ENCODE peak calls at places on chromosomes 3 and 15, in five cellular contexts. L is stimulated activated CD8-positive, alpha-beta memory T cell treated with anti-CD3 and anti-CD28 coated beads, Interleukin-15, amount 100 ng/mL, for 48 hours; P is IMR-90; I is hippocampal formation; K is nucleus accumbens. D is an unnamed sample.

GRCh38 chr3:83715307-83715706 is 1243.5 kb upstream of the CADM2 start:
- DNase-seq in L (no peak), P (no peak), I (no peak), K (no peak), D (no peak)

GRCh38 chr15:35522061-35522460 is 23.9 kb downstream of the DPH6 start:
- DNase-seq in L (no peak), P (peak; percentile 55), I (no peak), K (no peak), D (no peak)

GRCh38 chr15:65816441-65816840 is 24.3 kb upstream of the DENND4A start:
- DNase-seq in L (peak; percentile 47), P (no peak), I (no peak), K (no peak), D (no peak)

GRCh38 chr3:156675744-156676466 is 1.5 kb downstream of the TIPARP start:
- DNase-seq in L (no peak), P (peak; percentile 86), I (no peak), K (no peak), D (no peak)

GRCh38 chr3:10882851-10883250 is 66.8 kb downstream of the SLC6A11 start:
- DNase-seq in L (no peak), P (no peak), I (no peak), K (no peak), D (no peak)

GRCh38 chr3:169390310-169390731 is 273.2 kb downstream of the MECOM start:
- DNase-seq in L (no peak), P (no peak), I (no peak), K (no peak), D (no peak)

GRCh38 chr15:68531794-68532193 is 47.0 kb upstream of the CORO2B start:
- DNase-seq in L (no peak), P (no peak), I (no peak), K (no peak), D (no peak)

GRCh38 chr3:75001330-75001729 is 386.9 kb upstream of the CNTN3 start:
- DNase-seq in L (no peak), P (peak; percentile 4), I (no peak), K (no peak), D (peak; percentile 38)

GRCh38 chr3:51929420-51930003 is 12.2 kb downstream of the RRP9 start:
- DNase-seq in L (no peak), P (no peak), I (no peak), K (no peak), D (peak; percentile 29)

GRCh38 chr3:105844713-105845112 is 24.1 kb downstream of the CBLB start:
- DNase-seq in L (no peak), P (no peak), I (no peak), K (no peak), D (no peak)

GRCh38 chr3:25463850-25464418 is 35.9 kb downstream of the RARB start:
- DNase-seq in L (no peak), P (no peak), I (no peak), K (no peak), D (no peak)

GRCh38 chr15:42665827-42666226 is 71.1 kb downstream of the CDAN1 start:
- DNase-seq in L (no peak), P (no peak), I (no peak), K (no peak), D (no peak)

GRCh38 chr3:169203631-169204550 is 459.6 kb downstream of the MECOM start:
- DNase-seq in L (no peak), P (no peak), I (no peak), K (no peak), D (no peak)

GRCh38 chr3:11661827-11662226 is 18.1 kb upstream of the VGLL4 start:
- DNase-seq in L (no peak), P (peak; percentile 80), I (no peak), K (no peak), D (no peak)

GRCh38 chr3:165169368-165169767 is 26.8 kb downstream of the SLITRK3 start:
- DNase-seq in L (no peak), P (no peak), I (no peak), K (no peak), D (no peak)

GRCh38 chr3:97932387-97932801 is 39.8 kb downstream of the RIOX2 start:
- DNase-seq in L (no peak), P (no peak), I (no peak), K (no peak), D (no peak)

GRCh38 chr3:100650651-100651611 is 41.5 kb downstream of the ADGRG7 start:
- DNase-seq in L (no peak), P (peak; percentile 54), I (no peak), K (no peak), D (no peak)

GRCh38 chr3:23288286-23288685 is 85.2 kb downstream of the UBE2E2 start:
- DNase-seq in L (no peak), P (peak; percentile 20), I (no peak), K (no peak), D (no peak)

GRCh38 chr15:25385986-25386385 is 52.8 kb downstream of the UBE3A start:
- DNase-seq in L (no peak), P (no peak), I (no peak), K (no peak), D (no peak)

GRCh38 chr3:128908951-128909350 is 29.5 kb downstream of the ACAD9 start:
- DNase-seq in L (no peak), P (no peak), I (no peak), K (no peak), D (no peak)

GRCh38 chr3:31086698-31087097 is 192.2 kb upstream of the GADL1 start:
- DNase-seq in L (no peak), P (no peak), I (no peak), K (no peak), D (no peak)

GRCh38 chr3:117628896-117629295 is 919.3 kb downstream of the TUSC7 start:
- DNase-seq in L (no peak), P (peak; percentile 92), I (no peak), K (no peak), D (no peak)

GRCh38 chr15:71273731-71274447 is 158.6 kb downstream of the THSD4 start:
- DNase-seq in L (no peak), P (no peak), I (no peak), K (no peak), D (no peak)

GRCh38 chr15:101027273-101027901 is 108.2 kb downstream of the LRRK1 start:
- DNase-seq in L (no peak), P (no peak), I (no peak), K (no peak), D (peak; percentile 18)

GRCh38 chr3:43996379-43997301 is 245.0 kb upstream of the TOPAZ1 start:
- DNase-seq in L (no peak), P (no peak), I (peak; percentile 48), K (peak; percentile 44), D (peak; percentile 73)

GRCh38 chr3:138399766-138400165 is 34.6 kb upstream of the ESYT3 start:
- DNase-seq in L (no peak), P (no peak), I (no peak), K (no peak), D (no peak)

GRCh38 chr3:55518451-55518850 is 31.3 kb upstream of the WNT5A start:
- DNase-seq in L (no peak), P (peak; percentile 39), I (no peak), K (no peak), D (no peak)

GRCh38 chr3:162605651-162606204 is 1109.1 kb downstream of the OTOL1 start:
- DNase-seq in L (no peak), P (no peak), I (no peak), K (no peak), D (no peak)

GRCh38 chr15:81224232-81224631 is 27.6 kb downstream of the IL16 start:
- DNase-seq in L (no peak), P (no peak), I (no peak), K (no peak), D (no peak)